ENCODE peak calls at places on chromosome 12, in ten cellular contexts. J is ovary; Z is breast epithelium; A is fibroblast of lung; V is K562; K is Caco-2; I is CD8-positive, alpha-beta T cell; R is left ventricle myocardium inferior; N is IMR-90; M is lung. Q is an unnamed sample. For H3K9me3 and H3K4me1, the result is how much of the 10 kb centered on the place peaks cover.

GRCh38 chr12:2507811-2508210 is 287.0 kb upstream of the FKBP4 start:
- DNase-seq in V (no peak), Z (no peak), M (no peak), J (no peak), R (no peak), I (no peak), A (no peak), N (no peak), K (no peak), Q (no peak)

GRCh38 chr12:124861492-124861891 is 2.2 kb downstream of the SCARB1 start:
- DNase-seq in V (peak), I (no peak), R (peak), J (peak), K (no peak), Z (peak), A (peak), M (peak), N (no peak), Q (peak)

GRCh38 chr12:4700621-4701026 is 19.6 kb upstream of the GALNT8 start:
- DNase-seq in J (no peak), N (peak), Z (peak), A (peak), K (no peak), I (no peak), M (peak), R (peak), V (no peak), Q (no peak)

GRCh38 chr12:92570056-92570753 is 132.6 kb upstream of the PLEKHG7 start:
- DNase-seq in V (peak), M (peak), A (peak), N (peak), Z (peak), R (no peak), J (peak), K (peak), I (peak), Q (peak)

GRCh38 chr12:25308761-25309160 is 58.0 kb upstream of the KRAS start:
- DNase-seq in V (no peak), I (no peak), J (no peak), N (peak), A (no peak), R (no peak), M (no peak), K (no peak), Z (no peak), Q (no peak)

GRCh38 chr12:43899574-43899973 is 63.7 kb downstream of the TMEM117 start:
- DNase-seq in I (no peak), M (no peak), V (no peak), A (no peak), R (no peak), N (no peak), J (no peak), K (no peak), Z (no peak), Q (no peak)

GRCh38 chr12:74033531-74033930 is 504.1 kb upstream of the ATXN7L3B start:
- DNase-seq in Z (no peak), J (no peak), N (no peak), A (no peak), R (no peak), M (no peak), I (no peak), K (no peak), V (no peak), Q (no peak)

GRCh38 chr12:51977320-51977753 is 25.8 kb downstream of the ACVR1B start:
- DNase-seq in K (peak), V (no peak), N (no peak), J (no peak), I (no peak), R (no peak), A (no peak), Z (no peak), M (no peak), Q (no peak)

GRCh38 chr12:77160931-77161330 is 95.6 kb upstream of the E2F7 start:
- DNase-seq in K (no peak), J (no peak), M (no peak), R (no peak), A (no peak), N (no peak), Z (no peak), I (no peak), V (no peak), Q (no peak)

GRCh38 chr12:24228980-24229730 is 279.7 kb upstream of the SOX5 start:
- DNase-seq in I (no peak), M (no peak), V (no peak), R (no peak), J (no peak), A (peak), K (no peak), N (peak), Z (no peak), Q (no peak)

GRCh38 chr12:24231298-24231697 is 281.8 kb upstream of the SOX5 start:
- DNase-seq in R (no peak), M (no peak), A (no peak), Z (no peak), I (no peak), J (no peak), K (no peak), V (no peak), N (no peak), Q (no peak)

GRCh38 chr12:24232531-24232930 is 283.1 kb upstream of the SOX5 start:
- DNase-seq in N (no peak), J (no peak), K (no peak), Z (no peak), A (no peak), R (no peak), V (no peak), M (no peak), I (no peak), Q (no peak)

GRCh38 chr12:24228371-24228770 is 278.9 kb upstream of the SOX5 start:
- DNase-seq in A (no peak), N (no peak), M (no peak), R (no peak), Z (no peak), V (no peak), K (no peak), I (no peak), J (no peak), Q (no peak)

GRCh38 chr12:24230061-24230460 is 280.6 kb upstream of the SOX5 start:
- DNase-seq in M (no peak), K (no peak), V (no peak), I (no peak), R (no peak), Z (no peak), N (no peak), J (no peak), A (no peak), Q (no peak)
- H3K4me3 ChIP-seq in M (no peak), K (no peak), V (no peak), I (no peak), R (no peak), Z (no peak), N (no peak), J (no peak), A (no peak), Q (no peak)

GRCh38 chr12:90205165-90205564 is 496.5 kb upstream of the ATP2B1 start:
- DNase-seq in Z (no peak), J (no peak), R (no peak), N (no peak), A (no peak), K (no peak), M (no peak), V (no peak), I (no peak), Q (no peak)
- H3K9me3 ChIP-seq in Z (under half), J (under half), R (under half), N (under half), A (under half), K (under half), M (under half), V (under half), I (under half), Q (under half)

DNA sequence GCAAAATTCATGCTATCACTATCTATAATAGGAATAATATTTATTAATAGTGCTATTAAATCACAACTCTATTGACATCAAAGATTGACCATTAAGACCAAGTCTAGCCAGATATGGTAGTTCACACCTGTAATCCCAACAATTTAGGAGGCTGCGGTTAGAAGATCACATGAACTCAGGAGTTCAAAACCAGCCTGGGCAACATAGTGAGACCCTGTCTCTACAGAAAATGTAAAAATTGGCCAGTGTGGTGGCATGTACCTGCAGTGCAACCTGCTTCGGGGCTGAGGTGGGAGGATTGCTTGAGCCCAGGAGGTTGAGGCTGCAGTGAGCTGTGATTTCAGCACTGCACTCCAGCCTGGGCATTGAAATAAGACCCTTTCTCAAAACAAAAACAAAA is 11.0 kb downstream of the VEZT start:
- DNase-seq in A (no peak), J (no peak), I (no peak), K (no peak), V (no peak), Z (no peak), R (no peak), N (no peak), M (no peak), Q (no peak)
- H3K4me1 ChIP-seq in A (under half), J (under half), I (under half), K (under half), V (under half), Z (under half), R (half or more), N (under half), M (under half), Q (under half)

DNA sequence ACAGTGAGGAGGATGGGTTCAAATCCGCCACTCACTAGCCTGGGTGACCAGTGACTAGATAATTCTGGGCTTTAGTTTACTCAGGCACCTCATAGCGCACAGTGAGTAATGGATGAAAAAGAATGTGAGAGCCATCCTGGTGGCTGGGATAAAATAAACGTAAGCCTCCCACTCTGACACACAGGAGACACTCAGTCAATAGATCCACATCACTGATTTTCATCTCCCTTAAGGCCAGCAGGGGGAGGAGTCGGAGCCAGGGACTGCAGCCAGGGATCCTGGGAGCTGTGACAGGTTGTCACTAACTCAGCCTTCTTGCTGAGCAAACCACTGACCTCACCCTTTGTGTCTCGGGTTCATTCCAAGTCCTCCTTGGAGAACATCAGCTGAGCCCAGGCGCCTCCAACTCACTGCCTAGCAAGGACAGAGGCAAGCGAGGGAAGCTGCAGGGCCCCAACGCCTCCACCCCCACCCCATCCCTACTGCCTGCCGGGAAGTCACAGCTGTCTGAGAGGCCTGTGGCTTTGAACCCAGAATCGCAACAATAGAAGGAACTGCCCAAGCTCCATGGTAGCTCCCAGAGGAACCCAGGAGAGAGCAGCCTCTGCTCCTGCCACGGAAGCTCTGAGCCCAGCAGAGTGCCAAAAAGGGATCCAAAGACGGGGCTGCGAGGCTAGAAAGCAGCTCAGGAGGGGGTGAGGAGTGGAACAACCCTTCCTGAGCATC is 30.7 kb downstream of the PXN start:
- DNase-seq in Z (peak), N (peak), I (no peak), R (peak), V (peak), J (no peak), M (peak), K (peak), A (peak), Q (no peak)
- H3K4me3 ChIP-seq in Z (peak), N (no peak), I (no peak), R (peak), V (no peak), J (no peak), M (no peak), K (no peak), A (no peak), Q (no peak)

DNA sequence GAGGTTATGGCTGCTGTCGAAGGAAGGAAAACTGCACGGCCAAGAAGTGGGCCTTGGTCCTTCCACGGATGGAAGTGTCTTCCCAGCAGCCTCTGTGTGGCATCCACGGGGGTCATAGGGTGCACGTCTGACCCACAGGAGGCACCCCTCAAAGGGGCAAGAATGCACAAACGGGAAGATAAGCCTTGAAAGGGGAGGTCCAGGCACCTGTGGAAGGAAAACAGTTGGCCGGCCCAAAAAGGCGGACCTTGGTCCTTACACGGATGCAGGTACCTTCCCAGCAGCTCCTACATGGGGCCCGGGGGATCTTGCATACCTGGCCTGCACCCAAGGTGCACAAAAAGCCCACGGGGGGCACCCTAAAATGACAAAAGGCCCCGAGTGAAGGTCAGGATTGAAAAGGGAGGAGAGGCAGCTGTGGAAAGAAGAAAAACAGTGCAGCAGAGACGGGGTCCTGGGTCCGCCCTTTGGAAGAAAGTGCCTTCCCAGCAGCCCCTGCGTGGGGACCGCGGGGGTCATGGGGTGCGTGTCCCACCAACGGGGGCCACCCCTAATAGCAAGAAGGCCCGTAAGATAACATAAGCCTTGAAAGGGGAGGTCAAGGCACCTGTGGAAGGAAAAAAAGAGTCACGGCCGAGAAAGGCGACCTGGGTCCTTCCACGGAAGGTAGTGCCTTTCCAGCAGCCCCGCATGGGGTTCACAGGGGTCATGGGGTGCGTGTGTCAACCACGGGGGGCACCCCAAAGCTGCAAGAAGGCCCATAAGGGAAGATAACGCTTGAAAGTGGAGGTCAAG is 276.1 kb downstream of the ALG10 start:
- DNase-seq in V (no peak), M (no peak), R (no peak), I (no peak), N (no peak), A (no peak), Z (no peak), J (no peak), K (peak), Q (no peak)
- H3K9me3 ChIP-seq in V (under half), M (under half), R (under half), I (under half), N (half or more), A (under half), Z (half or more), J (under half), K (under half), Q (under half)

DNA sequence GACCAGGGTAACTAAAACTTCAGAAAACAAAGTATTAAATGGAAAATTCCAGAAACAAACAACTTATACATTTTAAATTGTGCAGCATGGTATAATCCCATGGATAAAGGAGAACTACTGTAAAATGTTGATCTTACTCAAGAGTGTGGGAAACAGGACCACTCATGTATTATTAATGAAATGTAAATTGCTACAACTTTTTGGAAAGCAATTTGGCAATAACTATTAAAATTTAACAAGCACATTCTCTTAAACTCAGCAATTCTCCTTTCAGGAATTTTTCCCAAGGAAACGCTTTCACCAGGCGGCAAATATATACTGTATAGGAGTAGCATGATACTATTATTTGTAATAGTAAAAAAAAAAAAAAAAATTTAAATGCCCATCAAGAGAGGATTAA is 284.5 kb upstream of the AMIGO2 start:
- DNase-seq in K (no peak), N (no peak), R (no peak), J (no peak), M (no peak), Z (no peak), A (no peak), V (no peak), I (no peak), Q (no peak)
- H3K4me1 ChIP-seq in K (under half), N (under half), R (under half), J (under half), M (under half), Z (under half), A (under half), V (under half), I (half or more), Q (half or more)